ENCODE peak calls at places on chromosomes 2 and 18, in nine cellular contexts. E is GM12878; T is psoas muscle; P is heart left ventricle; S is heart right ventricle; J is cardiac muscle cell; M is tibial artery; F is CD8-positive, alpha-beta T cell; Y is mammary epithelial cell. W is an unnamed sample.
A peak's percentile ranks its signal among the peaks of the same experiment; 100 is the strongest.

GRCh38 chr18:23963443-23964185 is 50.9 kb upstream of the TTC39C start:
- DNase-seq in S (no peak), E (no peak), P (no peak), M (no peak), T (no peak), J (no peak), F (no peak), Y (no peak), W (no peak)

GRCh38 chr18:35604369-35604768 is 22.8 kb downstream of the GALNT1 start:
- DNase-seq in T (no peak), E (no peak), M (no peak), F (no peak), J (no peak), S (no peak), Y (no peak), P (no peak), W (no peak)

GRCh38 chr2:119293900-119294299 is 70.3 kb downstream of the STEAP3 start:
- DNase-seq in E (no peak), S (no peak), J (no peak), M (no peak), F (no peak), Y (no peak), P (no peak), T (no peak), W (no peak)

GRCh38 chr2:84788498-84788897 is 92.4 kb downstream of the TRABD2A start:
- DNase-seq in T (no peak), E (no peak), Y (no peak), J (no peak), F (no peak), M (no peak), S (no peak), P (no peak), W (no peak)

GRCh38 chr2:232543491-232543890 is 4.0 kb downstream of the CHRNG start:
- DNase-seq in Y (no peak), J (no peak), S (no peak), P (no peak), M (no peak), T (no peak), E (no peak), F (no peak), W (no peak)

GRCh38 chr2:203802277-203803045 is 65.1 kb upstream of the CTLA4 start:
- DNase-seq in S (no peak), P (no peak), F (no peak), Y (peak; percentile 34), E (no peak), M (no peak), T (no peak), J (no peak), W (no peak)

GRCh38 chr18:24009651-24010333 is 4.8 kb upstream of the TTC39C start:
- DNase-seq in M (no peak), S (no peak), Y (peak; percentile 57), P (no peak), E (peak; percentile 74), F (no peak), J (no peak), T (no peak), W (no peak)

GRCh38 chr2:200851398-200852248 is 12.8 kb downstream of the CLK1 start:
- DNase-seq in P (no peak), T (no peak), Y (no peak), J (no peak), M (no peak), F (no peak), E (no peak), S (no peak), W (no peak)

GRCh38 chr2:100107911-100108647 is 34.3 kb downstream of the AFF3 start:
- DNase-seq in T (no peak), P (no peak), M (no peak), J (no peak), E (no peak), F (no peak), Y (no peak), S (no peak), W (no peak)

DNA sequence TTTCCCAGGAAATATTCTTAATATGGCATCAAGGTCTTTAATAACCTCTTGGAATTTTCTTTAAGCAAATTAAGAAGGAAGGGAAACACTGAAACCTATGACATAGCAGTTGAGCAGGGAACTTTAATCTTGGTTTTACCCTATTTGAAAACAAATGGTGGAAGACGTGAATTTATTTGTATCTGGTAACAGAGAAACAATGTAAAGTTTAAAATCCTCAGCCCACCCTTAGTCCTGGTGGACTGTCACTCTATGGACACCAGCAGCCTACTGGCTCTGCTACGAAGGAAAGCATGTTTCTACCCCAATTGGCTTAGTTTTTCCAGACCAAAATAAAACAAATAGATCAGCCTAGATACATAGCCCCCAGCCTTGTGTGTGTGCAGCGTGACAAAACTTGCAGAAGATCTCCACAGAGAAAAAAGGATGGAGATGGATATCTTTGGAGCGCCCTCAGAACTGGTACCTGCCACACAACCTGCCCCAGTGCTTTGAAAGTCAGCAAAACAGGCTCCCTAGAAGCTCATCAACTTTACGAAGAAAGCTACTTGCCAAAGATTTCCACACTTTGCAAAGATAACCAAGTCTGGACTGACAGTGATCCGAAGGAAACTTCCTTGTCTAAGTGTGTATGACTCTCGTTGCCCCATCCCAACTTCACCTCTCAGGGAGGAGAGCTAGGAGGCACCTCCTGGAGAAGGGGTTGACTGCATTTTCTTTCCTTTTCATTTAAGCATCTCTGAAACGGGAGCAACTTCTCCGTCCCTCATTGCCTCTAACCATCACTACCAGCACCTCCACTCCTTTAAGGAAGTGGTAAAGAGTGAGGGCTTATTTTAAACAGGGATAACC is 7.3 kb downstream of the ZEB2 start:
- DNase-seq in J (no peak), P (no peak), E (no peak), Y (no peak), M (no peak), T (no peak), F (no peak), S (no peak), W (no peak)
- H3K4me1 ChIP-seq in J (peaks cover 75% of the 10 kb centered on the region), P (peaks cover 62% of the 10 kb centered on the region), E (no peaks in the 10 kb centered on the region), Y (peaks cover 11% of the 10 kb centered on the region), M (no peaks in the 10 kb centered on the region), T (peaks cover 46% of the 10 kb centered on the region), F (peaks cover 23% of the 10 kb centered on the region), S (peaks cover 34% of the 10 kb centered on the region), W (peaks cover 2% of the 10 kb centered on the region)

GRCh38 chr2:226730487-226730886 is 69.1 kb downstream of the IRS1 start:
- DNase-seq in M (no peak), S (no peak), Y (no peak), P (no peak), F (no peak), T (peak; percentile 17), J (peak; percentile 48), E (no peak), W (no peak)

GRCh38 chr2:226733927-226734564 is 65.6 kb downstream of the IRS1 start:
- DNase-seq in M (no peak), P (no peak), T (no peak), Y (no peak), S (no peak), J (no peak), F (no peak), E (no peak), W (no peak)

GRCh38 chr2:226732478-226733188 is 67.0 kb downstream of the IRS1 start:
- DNase-seq in F (no peak), E (no peak), T (no peak), Y (no peak), M (no peak), S (no peak), J (no peak), P (no peak), W (no peak)

GRCh38 chr2:226736391-226736790 is 63.2 kb downstream of the IRS1 start:
- DNase-seq in J (no peak), F (no peak), T (no peak), M (no peak), E (no peak), Y (no peak), S (no peak), P (no peak), W (no peak)

GRCh38 chr2:226733189-226733858 is 66.3 kb downstream of the IRS1 start:
- DNase-seq in E (no peak), S (no peak), Y (no peak), F (no peak), T (no peak), M (no peak), J (no peak), P (no peak), W (no peak)
- H3K4me1 ChIP-seq in E (no peaks in the 10 kb centered on the region), S (peaks cover 16% of the 10 kb centered on the region), Y (no peaks in the 10 kb centered on the region), F (no peaks in the 10 kb centered on the region), T (peaks cover 17% of the 10 kb centered on the region), M (no peaks in the 10 kb centered on the region), J (peaks cover 3% of the 10 kb centered on the region), P (peaks cover 34% of the 10 kb centered on the region), W (no peaks in the 10 kb centered on the region)

GRCh38 chr2:8536686-8537571 is 144.9 kb upstream of the ID2 start:
- DNase-seq in E (no peak), T (no peak), M (no peak), P (no peak), S (no peak), F (no peak), Y (no peak), J (no peak), W (no peak)
- H3K4me1 ChIP-seq in E (peaks cover 31% of the 10 kb centered on the region), T (peaks cover 10% of the 10 kb centered on the region), M (no peaks in the 10 kb centered on the region), P (peaks cover 61% of the 10 kb centered on the region), S (peaks cover 17% of the 10 kb centered on the region), F (peaks cover 5% of the 10 kb centered on the region), Y (no peaks in the 10 kb centered on the region), J (peaks cover 66% of the 10 kb centered on the region), W (no peaks in the 10 kb centered on the region)

GRCh38 chr18:45538444-45538843 is 76.8 kb upstream of the SLC14A2 start:
- DNase-seq in M (no peak), Y (no peak), T (no peak), F (no peak), P (no peak), E (no peak), J (no peak), S (no peak), W (no peak)

GRCh38 chr18:45542043-45542442 is 73.2 kb upstream of the SLC14A2 start:
- DNase-seq in M (no peak), T (no peak), J (no peak), Y (no peak), P (no peak), S (no peak), E (no peak), F (no peak), W (no peak)

GRCh38 chr18:45539383-45539960 is 75.8 kb upstream of the SLC14A2 start:
- DNase-seq in E (no peak), M (no peak), F (no peak), Y (no peak), S (no peak), T (no peak), J (no peak), P (no peak), W (no peak)

GRCh38 chr18:45540146-45540545 is 75.1 kb upstream of the SLC14A2 start:
- DNase-seq in T (no peak), E (no peak), Y (no peak), F (no peak), M (no peak), J (no peak), P (no peak), S (no peak), W (no peak)

GRCh38 chr18:45541421-45541820 is 73.9 kb upstream of the SLC14A2 start:
- DNase-seq in F (no peak), E (no peak), Y (no peak), P (no peak), M (no peak), T (no peak), J (no peak), S (no peak), W (no peak)
- H3K4me1 ChIP-seq in F (no peaks in the 10 kb centered on the region), E (no peaks in the 10 kb centered on the region), Y (no peaks in the 10 kb centered on the region), P (no peaks in the 10 kb centered on the region), M (no peaks in the 10 kb centered on the region), T (no peaks in the 10 kb centered on the region), J (no peaks in the 10 kb centered on the region), S (no peaks in the 10 kb centered on the region), W (no peaks in the 10 kb centered on the region)

GRCh38 chr2:199207011-199207410 is 250.7 kb downstream of the SATB2 start:
- DNase-seq in P (no peak), M (no peak), F (no peak), J (no peak), Y (no peak), T (no peak), E (no peak), S (no peak), W (no peak)
- H3K4me1 ChIP-seq in P (no peaks in the 10 kb centered on the region), M (no peaks in the 10 kb centered on the region), F (no peaks in the 10 kb centered on the region), J (no peaks in the 10 kb centered on the region), Y (no peaks in the 10 kb centered on the region), T (no peaks in the 10 kb centered on the region), E (no peaks in the 10 kb centered on the region), S (no peaks in the 10 kb centered on the region), W (no peaks in the 10 kb centered on the region)